ENCODE peak calls at places on chromosomes 2 and 18, in six cellular contexts. F is aorta, Z is HCT116, O is osteocyte, E is OCI-M1, S is type B pancreatic cell. C is an unnamed sample.

GRCh38 chr2:188570365-188570764 is 278.7 kb downstream of the GULP1 start:
- DNase-seq in F (no peak), Z (no peak), E (no peak), O (no peak), S (no peak), C (no peak)

GRCh38 chr2:171087547-171087946 is 73.1 kb downstream of the TLK1 start:
- DNase-seq in Z (no peak), S (no peak), O (no peak), F (no peak), E (no peak), C (no peak)

GRCh38 chr2:182784777-182785176 is 68.7 kb downstream of the DNAJC10 start:
- DNase-seq in E (peak; percentile 74), S (no peak), F (no peak), O (no peak), Z (peak; percentile 28), C (no peak)

GRCh38 chr2:230054079-230054478 is 14.6 kb downstream of the SLC16A14 start:
- DNase-seq in Z (no peak), O (peak; percentile 44), F (no peak), E (no peak), S (no peak), C (no peak)

GRCh38 chr18:39297225-39297624 is 1731.6 kb upstream of the CELF4 start:
- DNase-seq in O (no peak), Z (no peak), F (no peak), E (no peak), S (no peak), C (no peak)

GRCh38 chr2:6372317-6372903 is 493.3 kb downstream of the CMPK2 start:
- DNase-seq in Z (no peak), S (no peak), E (no peak), F (no peak), O (no peak), C (no peak)

GRCh38 chr2:55137024-55137958 is 87.0 kb upstream of the RTN4 start:
- DNase-seq in E (peak; percentile 53), O (no peak), S (no peak), Z (no peak), F (no peak), C (no peak)

GRCh38 chr2:74181739-74182138 is 3.1 kb upstream of the MOB1A start:
- DNase-seq in E (peak; percentile 94), F (no peak), Z (no peak), O (no peak), S (no peak), C (no peak)

GRCh38 chr2:84427235-84428138 is 31.6 kb downstream of the SUCLG1 start:
- DNase-seq in E (no peak), Z (no peak), F (no peak), S (no peak), O (no peak), C (no peak)

GRCh38 chr18:48910972-48911545 is 39.7 kb downstream of the SMAD7 start:
- DNase-seq in E (no peak), O (no peak), Z (no peak), S (no peak), F (peak; percentile 51), C (no peak)

GRCh38 chr2:196983934-196984333 is 57.4 kb upstream of the PGAP1 start:
- DNase-seq in F (no peak), S (no peak), E (peak; percentile 14), O (no peak), Z (no peak), C (no peak)